ENCODE peak calls at places on chromosomes 3 and 15, in eight cellular contexts. A, K, G, B, U, W, P and V are unnamed samples.
A peak's percentile ranks its signal among the peaks of the same experiment; 100 is the strongest.

GRCh38 chr15:62390793-62391543 is 225.9 kb upstream of the C2CD4B start:
- DNase-seq in A (peak; percentile 44), K (peak; percentile 71), G (peak; percentile 74), B (peak; percentile 43), U (no peak), W (peak; percentile 27), P (peak; percentile 57), V (no peak)

GRCh38 chr3:114632757-114633424 is 339.1 kb downstream of the TIGIT start:
- DNase-seq in A (no peak), K (no peak), G (no peak), B (no peak), U (no peak), W (no peak), P (no peak), V (no peak)

GRCh38 chr15:62977952-62978811 is 64.4 kb upstream of the TPM1 start:
- DNase-seq in A (no peak), K (no peak), G (no peak), B (no peak), U (no peak), W (no peak), P (no peak), V (peak; percentile 74)

GRCh38 chr15:54347082-54347827 is 369.0 kb downstream of the UNC13C start:
- DNase-seq in A (no peak), K (no peak), G (no peak), B (no peak), U (no peak), W (no peak), P (no peak), V (no peak)

GRCh38 chr3:55461896-55462295 is 25.2 kb downstream of the WNT5A start:
- DNase-seq in A (no peak), K (no peak), G (no peak), B (no peak), U (no peak), W (no peak), P (no peak), V (no peak)

GRCh38 chr15:92880796-92881569 is 19.1 kb upstream of the CHD2 start:
- DNase-seq in A (no peak), K (no peak), G (no peak), B (no peak), U (no peak), W (no peak), P (no peak), V (no peak)

GRCh38 chr3:53677406-53677805 is 168.8 kb downstream of the CHDH start:
- DNase-seq in A (no peak), K (no peak), G (no peak), B (no peak), U (peak; percentile 34), W (peak; percentile 7), P (no peak), V (no peak)

GRCh38 chr3:65596511-65597224 is 442.1 kb downstream of the MAGI1 start:
- DNase-seq in A (no peak), K (no peak), G (no peak), B (no peak), U (no peak), W (no peak), P (no peak), V (no peak)

GRCh38 chr3:138148503-138148902 is 16.3 kb upstream of the A4GNT start:
- DNase-seq in A (no peak), K (no peak), G (no peak), B (no peak), U (no peak), W (no peak), P (no peak), V (no peak)

GRCh38 chr15:31326729-31327673 is at the start of gene KLF13:
- DNase-seq in A (peak; percentile 76), K (peak; percentile 88), G (peak; percentile 85), B (peak; percentile 74), U (no peak), W (peak; percentile 51), P (no peak), V (peak; percentile 62)

GRCh38 chr3:13260259-13261103 is 159.6 kb downstream of the NUP210 start:
- DNase-seq in A (no peak), K (no peak), G (no peak), B (no peak), U (no peak), W (no peak), P (no peak), V (no peak)

GRCh38 chr3:13259831-13260230 is 160.3 kb downstream of the NUP210 start:
- DNase-seq in A (no peak), K (no peak), G (no peak), B (no peak), U (no peak), W (no peak), P (no peak), V (no peak)

GRCh38 chr3:13261104-13261800 is 158.9 kb downstream of the NUP210 start:
- DNase-seq in A (no peak), K (no peak), G (no peak), B (no peak), U (no peak), W (no peak), P (no peak), V (no peak)

GRCh38 chr3:13258280-13258679 is 161.8 kb downstream of the NUP210 start:
- DNase-seq in A (no peak), K (no peak), G (no peak), B (no peak), U (no peak), W (no peak), P (no peak), V (no peak)

DNA sequence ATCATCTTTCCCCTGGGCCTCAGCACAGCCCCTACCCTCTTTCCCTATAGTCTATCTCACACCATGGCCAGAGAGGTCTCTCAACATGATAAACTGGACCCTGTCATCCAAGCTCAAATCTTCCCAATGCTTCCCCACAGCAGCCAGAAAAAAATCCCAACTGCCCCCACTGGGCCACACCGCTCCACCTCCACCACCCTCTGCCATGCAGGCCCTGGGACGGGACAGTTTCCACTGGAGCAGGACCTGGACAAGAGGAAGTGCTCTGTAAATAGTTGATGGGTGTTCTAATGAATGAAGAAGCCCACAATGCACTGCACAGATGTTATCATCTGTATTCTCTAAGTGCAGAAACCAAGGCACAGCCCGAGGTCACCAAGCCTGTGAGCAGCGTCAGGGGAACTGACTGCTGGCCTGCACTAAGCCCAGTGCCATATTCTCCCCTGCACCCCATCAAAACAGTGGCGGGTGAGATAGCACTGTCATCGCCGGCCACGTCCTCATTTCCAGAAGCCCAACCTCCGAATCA is 161.1 kb downstream of the NUP210 start:
- DNase-seq in A (no peak), K (no peak), G (no peak), B (no peak), U (no peak), W (no peak), P (no peak), V (no peak)
- H3K27me3 ChIP-seq in A (no peaks in the 10 kb centered on the region), K (peaks cover 4% of the 10 kb centered on the region), G (no peaks in the 10 kb centered on the region), B (peaks cover 41% of the 10 kb centered on the region), U (peaks cover 34% of the 10 kb centered on the region), W (peaks cover 42% of the 10 kb centered on the region), P (no peaks in the 10 kb centered on the region), V (no peaks in the 10 kb centered on the region)

DNA sequence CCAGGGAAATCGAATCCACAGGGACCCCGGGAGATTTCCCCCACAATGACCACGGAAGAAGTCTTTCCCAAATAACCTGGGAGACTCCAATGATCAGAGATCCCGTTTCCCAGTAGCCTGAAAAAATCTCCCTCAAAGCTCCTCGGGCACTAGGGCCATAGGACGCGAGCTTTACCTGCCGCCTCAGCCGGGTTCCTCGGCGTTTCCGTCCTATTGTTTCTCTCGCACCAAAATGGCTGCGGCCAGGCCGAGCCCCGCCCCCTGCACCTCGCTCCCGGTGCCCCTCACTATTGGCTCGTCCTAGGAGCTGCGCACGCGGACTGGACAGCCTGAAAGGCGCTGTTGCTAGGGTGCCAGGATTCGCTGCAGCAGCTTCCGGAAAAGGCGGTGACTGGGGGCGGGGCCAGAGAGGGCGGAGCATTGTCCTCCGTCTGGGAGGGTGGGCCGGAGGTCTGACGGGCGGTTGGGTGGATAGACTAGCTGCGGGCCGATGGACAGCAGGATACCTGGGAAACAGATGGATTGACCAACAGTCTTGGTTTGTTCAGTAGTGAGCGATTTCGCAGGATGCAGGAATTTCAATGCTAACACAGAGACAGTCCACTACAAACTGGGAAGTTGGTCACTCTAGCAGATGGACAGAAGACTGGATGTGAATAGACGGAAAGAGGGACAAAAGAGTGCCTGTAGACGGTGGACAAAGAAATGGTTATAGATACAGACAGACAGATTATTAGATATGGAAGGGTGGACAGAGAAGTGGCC is at the start of gene IP6K2:
- DNase-seq in A (peak; percentile 99), K (peak; percentile 99), G (peak; percentile 99), B (peak; percentile 99), U (peak; percentile 98), W (peak; percentile 91), P (peak; percentile 99), V (peak; percentile 98)
- TF ChIP-seq POLR2AphosphoS5 in A (peak; percentile 82), K (peak; percentile 87), G (peak; percentile 87), B (peak; percentile 95), U (peak; percentile 87), W (peak; percentile 84), P (peak; percentile 95), V (peak; percentile 96)

GRCh38 chr15:89328398-89329254 is 6.0 kb downstream of the POLG start:
- DNase-seq in A (no peak), K (no peak), G (no peak), B (no peak), U (no peak), W (no peak), P (no peak), V (no peak)

GRCh38 chr15:89327113-89327512 is 7.5 kb downstream of the POLG start:
- DNase-seq in A (no peak), K (no peak), G (no peak), B (no peak), U (no peak), W (no peak), P (no peak), V (no peak)

GRCh38 chr15:89323825-89324224 is 10.8 kb downstream of the POLG start:
- DNase-seq in A (no peak), K (no peak), G (no peak), B (no peak), U (no peak), W (no peak), P (no peak), V (no peak)

GRCh38 chr15:89325039-89325803 is 9.4 kb downstream of the POLG start:
- DNase-seq in A (no peak), K (no peak), G (no peak), B (no peak), U (no peak), W (no peak), P (no peak), V (no peak)

DNA sequence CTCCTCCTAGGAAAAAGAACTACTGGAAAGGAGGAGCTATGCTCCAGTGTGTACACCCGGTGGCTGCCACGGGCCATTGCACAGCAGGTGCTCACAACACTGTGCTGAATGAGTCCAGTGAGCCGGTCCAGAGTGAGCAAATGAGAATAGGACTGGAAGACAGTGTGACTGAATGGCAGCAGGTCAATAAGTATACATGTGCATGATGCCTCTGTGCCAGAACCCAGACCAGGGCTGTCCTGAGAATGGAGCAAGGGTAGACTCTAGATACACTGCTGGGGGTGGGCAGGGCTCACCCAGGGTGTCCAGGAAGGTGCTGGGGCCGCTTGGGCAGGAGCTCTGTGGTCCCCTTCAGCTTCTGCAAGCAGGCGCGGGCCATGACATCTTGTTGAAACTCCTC is 8.3 kb downstream of the POLG start:
- DNase-seq in A (no peak), K (no peak), G (no peak), B (no peak), U (no peak), W (no peak), P (no peak), V (no peak)
- TF ChIP-seq POLR2A in A (no peak), K (no peak), G (no peak), B (no peak), U (no peak), W (no peak), P (no peak), V (no peak)

DNA sequence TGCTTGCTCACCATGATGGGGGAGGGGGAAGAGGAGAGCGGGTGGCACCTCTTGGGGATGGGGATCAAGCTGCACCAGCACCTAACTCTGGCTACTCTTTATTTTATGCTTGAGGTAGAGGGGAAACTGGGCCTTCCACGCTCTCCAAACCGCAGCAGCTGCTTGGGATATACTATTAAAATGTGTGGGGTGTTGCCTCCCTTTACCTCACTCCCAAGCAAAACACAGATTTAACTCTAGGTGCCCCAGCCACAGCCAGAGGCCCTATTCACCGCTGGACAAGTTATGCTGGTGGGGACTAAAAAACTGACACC is 5.1 kb upstream of the FOXB1 start:
- DNase-seq in A (no peak), K (no peak), G (no peak), B (no peak), U (no peak), W (no peak), P (no peak), V (no peak)
- H3K27me3 ChIP-seq in A (peaks cover 100% of the 10 kb centered on the region), K (peaks cover 100% of the 10 kb centered on the region), G (peaks cover 75% of the 10 kb centered on the region), B (peaks cover 100% of the 10 kb centered on the region), U (peaks cover 100% of the 10 kb centered on the region), W (peaks cover 45% of the 10 kb centered on the region), P (peaks cover 99% of the 10 kb centered on the region), V (peaks cover 100% of the 10 kb centered on the region)